ENCODE peak calls at places on chromosomes 5 and 9, in seven cellular contexts. O is OCI-LY7, P is RWPE1, I is mesothelial cell of epicardium, Q is BJ, W is spleen, C is fibroblast of lung. K is an unnamed sample.

GRCh38 chr5:10735569-10736255 is 25.3 kb downstream of the DAP start:
- DNase-seq in O (peak), P (no peak), I (no peak), Q (no peak), W (peak), C (no peak), K (no peak)

GRCh38 chr5:34749431-34749872 is 89.5 kb upstream of the TTC23L start:
- DNase-seq in O (no peak), P (no peak), I (no peak), Q (no peak), W (no peak), C (peak), K (peak)

GRCh38 chr5:117801583-117801982 is 1186.8 kb downstream of the DTWD2 start:
- DNase-seq in O (no peak), P (no peak), I (no peak), Q (no peak), W (no peak), C (no peak), K (no peak)

GRCh38 chr9:136024696-136025316 is 63.6 kb upstream of the UBAC1 start:
- DNase-seq in O (no peak), P (no peak), I (no peak), Q (no peak), W (no peak), C (no peak), K (no peak)

GRCh38 chr5:23482642-23483041 is 24.8 kb upstream of the PRDM9 start:
- DNase-seq in O (no peak), P (no peak), I (no peak), Q (no peak), W (no peak), C (no peak), K (no peak)

GRCh38 chr5:160310910-160311295 is 1.5 kb downstream of the CCNJL start:
- DNase-seq in O (no peak), P (no peak), I (no peak), Q (no peak), W (no peak), C (no peak), K (no peak)

GRCh38 chr9:35923927-35924763 is 14.9 kb downstream of the SPAAR start:
- DNase-seq in O (no peak), P (peak), I (no peak), Q (peak), W (no peak), C (peak), K (peak)

GRCh38 chr9:33466565-33467495 is 6.9 kb downstream of the NOL6 start:
- DNase-seq in O (peak), P (peak), I (no peak), Q (no peak), W (peak), C (no peak), K (peak)

GRCh38 chr5:143592648-143593047 is 189.2 kb upstream of the NR3C1 start:
- DNase-seq in O (peak), P (no peak), I (no peak), Q (no peak), W (no peak), C (no peak), K (peak)

GRCh38 chr9:78118742-78119473 is 87.3 kb upstream of the GNAQ start:
- DNase-seq in O (peak), P (peak), I (no peak), Q (peak), W (no peak), C (peak), K (peak)

GRCh38 chr5:169162407-169162806 is 138.5 kb downstream of the SLIT3 start:
- DNase-seq in O (no peak), P (no peak), I (no peak), Q (no peak), W (no peak), C (peak), K (peak)

GRCh38 chr5:177457239-177458121 is 10.9 kb downstream of the PRR7 start:
- DNase-seq in O (peak), P (peak), I (no peak), Q (peak), W (peak), C (peak), K (peak)
- TF ChIP-seq CTCF in O (peak), P (peak), I (peak), Q (peak), W (peak), C (peak), K (peak)

GRCh38 chr5:6732634-6733410 is 19.6 kb downstream of the TENT4A start:
- DNase-seq in O (no peak), P (peak), I (no peak), Q (no peak), W (peak), C (peak), K (peak)

GRCh38 chr5:6729400-6730310 is 16.4 kb downstream of the TENT4A start:
- DNase-seq in O (peak), P (no peak), I (no peak), Q (no peak), W (peak), C (no peak), K (no peak)

GRCh38 chr5:6731465-6732237 is 18.4 kb downstream of the TENT4A start:
- DNase-seq in O (no peak), P (no peak), I (no peak), Q (no peak), W (peak), C (no peak), K (peak)

GRCh38 chr5:6730407-6730806 is 17.2 kb downstream of the TENT4A start:
- DNase-seq in O (no peak), P (no peak), I (no peak), Q (no peak), W (peak), C (no peak), K (no peak)

GRCh38 chr5:6730807-6731206 is 17.6 kb downstream of the TENT4A start:
- DNase-seq in O (no peak), P (no peak), I (no peak), Q (no peak), W (no peak), C (no peak), K (no peak)
- TF ChIP-seq CTCF in O (no peak), P (no peak), I (no peak), Q (no peak), W (no peak), C (no peak), K (no peak)

DNA sequence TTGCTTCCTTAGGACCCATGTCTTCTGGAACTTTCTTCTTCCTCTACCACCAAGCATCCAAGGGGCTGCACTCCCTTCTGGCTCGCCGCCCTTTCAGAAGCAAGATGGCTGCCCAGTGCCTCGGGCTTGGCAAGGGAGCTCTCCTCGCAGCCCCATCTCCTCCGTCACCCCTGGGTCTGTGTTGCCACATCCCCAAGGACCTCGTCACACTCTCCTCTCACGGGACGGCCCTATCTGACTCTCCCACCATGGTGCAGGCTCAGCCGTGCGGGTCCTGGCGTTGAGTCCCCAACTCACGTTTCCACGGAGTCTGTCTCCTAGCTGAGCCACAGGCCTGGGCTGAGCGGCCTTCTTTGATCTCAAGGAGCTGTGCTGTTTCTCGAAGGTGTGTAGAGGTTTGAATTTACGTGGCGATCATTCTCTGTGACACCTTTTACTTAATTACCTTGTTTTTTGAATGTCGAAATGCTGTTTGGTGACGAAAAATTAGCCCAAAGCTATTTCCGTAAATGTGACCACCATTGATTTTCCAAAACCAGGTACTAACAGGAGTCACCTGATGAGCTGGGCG is 15.0 kb upstream of the SCGB3A1 start:
- DNase-seq in O (no peak), P (no peak), I (no peak), Q (no peak), W (peak), C (no peak), K (no peak)
- TF ChIP-seq CTCF in O (peak), P (peak), I (no peak), Q (no peak), W (no peak), C (no peak), K (no peak)

GRCh38 chr5:132746592-132747063 is 598 bp upstream of the CCNI2 start:
- DNase-seq in O (peak), P (no peak), I (no peak), Q (no peak), W (no peak), C (no peak), K (no peak)
- TF ChIP-seq CTCF in O (peak), P (peak), I (no peak), Q (no peak), W (no peak), C (no peak), K (peak)

K was measured in fibroblast of pulmonary artery.